ENCODE peak calls at places on chromosome X, in nine cellular contexts. Z is KG1; M is astrocyte; R is activated CD4-positive, alpha-beta memory T cell treated with anti-CD3 and anti-CD28 coated beads, Interleukin-2, amount 10 ng/mL, durations not matched to agents 7 days and 5 days; J is mucosa of gallbladder; N is upper lobe of right lung; A is smooth muscle cell of the brain vasculature; D is left ventricle myocardium superior; L is GM13977. C is an unnamed sample.

GRCh38 chrX:69618803-69619202 is 2.9 kb downstream of the EDA start:
- DNase-seq in Z (no peak), M (no peak), R (peak; percentile 16), J (no peak), N (no peak), A (no peak), D (no peak), L (no peak), C (peak; percentile 25)

GRCh38 chrX:43813898-43814297 is 68.4 kb downstream of the MAOB start:
- DNase-seq in Z (no peak), M (no peak), R (peak; percentile 15), J (peak; percentile 10), N (no peak), A (no peak), D (no peak), L (no peak), C (no peak)

GRCh38 chrX:20266810-20267598 is at the start of gene RPS6KA3:
- DNase-seq in Z (peak; percentile 64), M (peak; percentile 68), R (peak; percentile 92), J (peak; percentile 92), N (peak; percentile 96), A (peak; percentile 50), D (peak; percentile 94), L (peak; percentile 89), C (peak; percentile 90)

GRCh38 chrX:108735087-108735679 is 1.2 kb downstream of the IRS4 start:
- DNase-seq in Z (no peak), M (no peak), R (no peak), J (no peak), N (peak; percentile 30), A (no peak), D (no peak), L (peak; percentile 33), C (no peak)

GRCh38 chrX:117743469-117744251 is 372.9 kb downstream of the KLHL13 start:
- DNase-seq in Z (no peak), M (no peak), R (no peak), J (no peak), N (no peak), A (no peak), D (no peak), L (no peak), C (no peak)

GRCh38 chrX:104806346-104806745 is 240.3 kb downstream of the IL1RAPL2 start:
- DNase-seq in Z (no peak), M (peak; percentile 8), R (no peak), J (no peak), N (no peak), A (no peak), D (no peak), L (no peak), C (no peak)

GRCh38 chrX:118286066-118286758 is 59.7 kb upstream of the WDR44 start:
- DNase-seq in Z (no peak), M (peak; percentile 38), R (no peak), J (no peak), N (no peak), A (no peak), D (no peak), L (no peak), C (no peak)

GRCh38 chrX:94424456-94424855 is 750.5 kb downstream of the FAM133A start:
- DNase-seq in Z (no peak), M (no peak), R (no peak), J (no peak), N (no peak), A (no peak), D (no peak), L (no peak), C (no peak)

GRCh38 chrX:139287155-139287924 is 243.2 kb upstream of the F9 start:
- DNase-seq in Z (no peak), M (no peak), R (no peak), J (peak; percentile 31), N (no peak), A (no peak), D (no peak), L (no peak), C (no peak)

GRCh38 chrX:63434665-63435064 is 83.5 kb upstream of the SPIN4 start:
- DNase-seq in Z (no peak), M (peak; percentile 44), R (no peak), J (no peak), N (no peak), A (no peak), D (no peak), L (no peak), C (no peak)